ENCODE peak calls at places on chromosomes 1 and 21, in nine cellular contexts. One of them, this sample, is unnamed.

GRCh38 chr1:20430355-20431290 is 55.4 kb downstream of the CAMK2N1 start:
- DNase-seq in KBM-7: peak; percentile 14
- DNase-seq in C1 segment of cervical spinal cord: peak; percentile 62
- DNase-seq in mesenteric fat pad: peak; percentile 81
- DNase-seq in T-cell: no peak
- DNase-seq in pancreas: peak; percentile 32
- DNase-seq in NCI-H446 treated with DMSO at 0.1 percent for 48 hours: no peak
- DNase-seq in mucosa of descending colon: peak; percentile 38
- DNase-seq in stimulated activated CD4-positive, alpha-beta T cell treated with anti-CD3 and anti-CD28 coated beads, Interleukin-1b, Interleukin-23, amount 100 ng/mL, for 48 hours: peak; percentile 27
- DNase-seq in this sample: no peak

GRCh38 chr21:45154511-45155508 is 80.4 kb downstream of the ADARB1 start:
- DNase-seq in KBM-7: no peak
- DNase-seq in C1 segment of cervical spinal cord: no peak
- DNase-seq in mesenteric fat pad: peak; percentile 69
- DNase-seq in T-cell: no peak
- DNase-seq in pancreas: no peak
- DNase-seq in NCI-H446 treated with DMSO at 0.1 percent for 48 hours: no peak
- DNase-seq in mucosa of descending colon: no peak
- DNase-seq in stimulated activated CD4-positive, alpha-beta T cell treated with anti-CD3 and anti-CD28 coated beads, Interleukin-1b, Interleukin-23, amount 100 ng/mL, for 48 hours: peak; percentile 15
- DNase-seq in this sample: no peak

GRCh38 chr1:43834280-43835140 is 99.1 kb upstream of the ARTN start:
- DNase-seq in KBM-7: peak; percentile 92
- DNase-seq in C1 segment of cervical spinal cord: no peak
- DNase-seq in mesenteric fat pad: no peak
- DNase-seq in T-cell: no peak
- DNase-seq in pancreas: no peak
- DNase-seq in NCI-H446 treated with DMSO at 0.1 percent for 48 hours: no peak
- DNase-seq in mucosa of descending colon: no peak
- DNase-seq in stimulated activated CD4-positive, alpha-beta T cell treated with anti-CD3 and anti-CD28 coated beads, Interleukin-1b, Interleukin-23, amount 100 ng/mL, for 48 hours: peak; percentile 58
- DNase-seq in this sample: no peak

GRCh38 chr1:40383488-40384412 is 10.2 kb downstream of the SMAP2 start:
- DNase-seq in KBM-7: no peak
- DNase-seq in C1 segment of cervical spinal cord: no peak
- DNase-seq in mesenteric fat pad: no peak
- DNase-seq in T-cell: no peak
- DNase-seq in pancreas: peak; percentile 37
- DNase-seq in NCI-H446 treated with DMSO at 0.1 percent for 48 hours: no peak
- DNase-seq in mucosa of descending colon: no peak
- DNase-seq in stimulated activated CD4-positive, alpha-beta T cell treated with anti-CD3 and anti-CD28 coated beads, Interleukin-1b, Interleukin-23, amount 100 ng/mL, for 48 hours: no peak
- DNase-seq in this sample: no peak

GRCh38 chr1:182084487-182085316 is 23.2 kb upstream of the ZNF648 start:
- DNase-seq in KBM-7: peak; percentile 89
- DNase-seq in C1 segment of cervical spinal cord: peak; percentile 83
- DNase-seq in mesenteric fat pad: no peak
- DNase-seq in T-cell: peak; percentile 50
- DNase-seq in pancreas: peak; percentile 90
- DNase-seq in NCI-H446 treated with DMSO at 0.1 percent for 48 hours: peak; percentile 19
- DNase-seq in mucosa of descending colon: peak; percentile 94
- DNase-seq in stimulated activated CD4-positive, alpha-beta T cell treated with anti-CD3 and anti-CD28 coated beads, Interleukin-1b, Interleukin-23, amount 100 ng/mL, for 48 hours: peak; percentile 82
- DNase-seq in this sample: peak; percentile 84

GRCh38 chr1:103266036-103266435 is 157.7 kb upstream of the COL11A1 start:
- DNase-seq in KBM-7: no peak
- DNase-seq in C1 segment of cervical spinal cord: no peak
- DNase-seq in mesenteric fat pad: no peak
- DNase-seq in T-cell: no peak
- DNase-seq in pancreas: no peak
- DNase-seq in NCI-H446 treated with DMSO at 0.1 percent for 48 hours: no peak
- DNase-seq in mucosa of descending colon: no peak
- DNase-seq in stimulated activated CD4-positive, alpha-beta T cell treated with anti-CD3 and anti-CD28 coated beads, Interleukin-1b, Interleukin-23, amount 100 ng/mL, for 48 hours: no peak
- DNase-seq in this sample: no peak

GRCh38 chr1:63873751-63874150 is 99.9 kb downstream of the ROR1 start:
- DNase-seq in KBM-7: no peak
- DNase-seq in C1 segment of cervical spinal cord: no peak
- DNase-seq in mesenteric fat pad: no peak
- DNase-seq in T-cell: no peak
- DNase-seq in pancreas: no peak
- DNase-seq in NCI-H446 treated with DMSO at 0.1 percent for 48 hours: no peak
- DNase-seq in mucosa of descending colon: no peak
- DNase-seq in stimulated activated CD4-positive, alpha-beta T cell treated with anti-CD3 and anti-CD28 coated beads, Interleukin-1b, Interleukin-23, amount 100 ng/mL, for 48 hours: no peak
- DNase-seq in this sample: no peak

GRCh38 chr1:118988186-118989005 is at the start of gene TBX15:
- DNase-seq in KBM-7: no peak
- DNase-seq in C1 segment of cervical spinal cord: no peak
- DNase-seq in mesenteric fat pad: no peak
- DNase-seq in T-cell: no peak
- DNase-seq in pancreas: no peak
- DNase-seq in NCI-H446 treated with DMSO at 0.1 percent for 48 hours: no peak
- DNase-seq in mucosa of descending colon: no peak
- DNase-seq in stimulated activated CD4-positive, alpha-beta T cell treated with anti-CD3 and anti-CD28 coated beads, Interleukin-1b, Interleukin-23, amount 100 ng/mL, for 48 hours: no peak
- DNase-seq in this sample: no peak